ENCODE peak calls at places on chromosomes 16 and 17, in four cellular contexts. N, I, E and O are unnamed samples.

GRCh38 chr16:69176033-69176780 is 10.8 kb upstream of the SNTB2 start:
- DNase-seq in N (no peak), I (no peak), E (no peak), O (no peak)

GRCh38 chr17:15659663-15660062 is 24.4 kb downstream of the TRIM16 start:
- DNase-seq in N (no peak), I (no peak), E (no peak), O (no peak)

GRCh38 chr16:12435730-12436129 is 368.0 kb downstream of the CPPED1 start:
- DNase-seq in N (no peak), I (no peak), E (no peak), O (no peak)

GRCh38 chr16:3283525-3284447 is 495 bp downstream of the ZNF263 start:
- DNase-seq in N (no peak), I (peak; percentile 37), E (no peak), O (peak; percentile 19)

GRCh38 chr17:38978180-38978579 is 11.0 kb upstream of the FBXO47 start:
- DNase-seq in N (no peak), I (no peak), E (no peak), O (no peak)

GRCh38 chr17:39794249-39794970 is 56.7 kb downstream of the GRB7 start:
- DNase-seq in N (peak; percentile 58), I (no peak), E (no peak), O (no peak)

GRCh38 chr17:7587831-7588230 is 2.1 kb downstream of the SOX15 start:
- DNase-seq in N (no peak), I (no peak), E (no peak), O (no peak)

GRCh38 chr17:16342979-16343378 is 10.3 kb downstream of the CENPV start:
- DNase-seq in N (no peak), I (peak; percentile 58), E (no peak), O (no peak)

GRCh38 chr16:64019339-64019738 is 1102.5 kb downstream of the CDH11 start:
- DNase-seq in N (no peak), I (no peak), E (no peak), O (no peak)

GRCh38 chr16:53080345-53081031 is 25.7 kb downstream of the CHD9 start:
- DNase-seq in N (peak; percentile 29), I (peak; percentile 60), E (peak; percentile 35), O (peak; percentile 86)

GRCh38 chr17:1019451-1019850 is 22.5 kb downstream of the TIMM22 start:
- DNase-seq in N (no peak), I (no peak), E (no peak), O (no peak)

GRCh38 chr16:82776466-82777146 is 149.8 kb downstream of the CDH13 start:
- DNase-seq in N (no peak), I (no peak), E (no peak), O (no peak)

GRCh38 chr16:824601-825000 is 24.1 kb upstream of the GNG13 start:
- DNase-seq in N (no peak), I (no peak), E (no peak), O (no peak)

GRCh38 chr16:822174-822908 is 21.8 kb upstream of the GNG13 start:
- DNase-seq in N (no peak), I (no peak), E (no peak), O (no peak)

GRCh38 chr16:822909-823297 is 22.4 kb upstream of the GNG13 start:
- DNase-seq in N (no peak), I (no peak), E (no peak), O (no peak)

GRCh38 chr16:825298-826061 is 24.9 kb upstream of the GNG13 start:
- DNase-seq in N (no peak), I (peak; percentile 46), E (no peak), O (peak; percentile 50)

GRCh38 chr16:824194-824593 is 23.7 kb upstream of the GNG13 start:
- DNase-seq in N (no peak), I (no peak), E (no peak), O (no peak)
- H3K4me1 ChIP-seq in N (no peaks in the 10 kb centered on the region), I (no peaks in the 10 kb centered on the region), E (no peaks in the 10 kb centered on the region), O (peaks cover 4% of the 10 kb centered on the region)

GRCh38 chr17:32444301-32445074 is at the start of gene PSMD11:
- DNase-seq in N (peak; percentile 98), I (peak; percentile 99), E (peak; percentile 99), O (peak; percentile 95)
- TF ChIP-seq CTCF in N (peak; percentile 93), I (peak; percentile 91), E (peak; percentile 0), O (peak; percentile 63)

DNA sequence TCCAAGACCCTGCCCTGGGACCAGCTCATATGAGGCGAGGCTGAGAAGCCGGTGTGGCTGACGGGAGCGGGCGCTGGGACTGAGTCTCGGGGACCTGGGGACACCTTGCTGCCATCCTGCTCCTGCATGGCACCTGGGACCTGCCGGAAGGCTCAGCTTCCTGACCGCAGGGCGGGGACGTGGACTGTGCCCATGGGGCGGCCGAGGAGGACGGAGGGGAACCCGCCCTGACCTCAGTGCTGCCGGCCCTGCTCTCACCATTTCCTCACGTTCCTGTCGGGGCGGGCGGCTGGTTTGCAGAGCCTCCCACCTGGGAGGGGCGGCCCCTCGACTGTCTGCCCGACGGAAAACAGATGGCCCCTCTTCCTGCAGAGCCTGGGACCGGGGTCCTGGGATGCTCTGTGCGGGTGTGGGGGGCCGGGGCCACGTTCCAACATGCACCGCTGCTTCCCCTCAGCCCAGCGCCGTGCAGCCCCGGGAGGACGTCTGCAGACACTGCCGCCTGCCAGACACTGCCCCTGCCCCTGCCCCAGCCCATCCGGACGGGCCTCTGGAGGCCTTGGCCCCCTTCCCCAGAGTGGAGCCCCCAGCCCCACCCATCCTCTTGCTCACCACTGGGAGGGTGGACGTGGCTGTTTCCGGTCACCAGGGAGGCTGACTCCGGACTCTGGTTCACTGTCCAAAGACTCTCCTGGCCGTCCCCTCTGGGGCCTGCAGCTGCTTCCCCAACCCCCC is 43.9 kb upstream of the SSTR5 start:
- DNase-seq in N (no peak), I (no peak), E (no peak), O (no peak)
- H3K27me3 ChIP-seq in N (peaks cover 36% of the 10 kb centered on the region), I (no peaks in the 10 kb centered on the region), E (no peaks in the 10 kb centered on the region), O (peaks cover 22% of the 10 kb centered on the region)

GRCh38 chr17:29710891-29711418 is 88.2 kb upstream of the CORO6 start:
- DNase-seq in N (no peak), I (no peak), E (no peak), O (peak; percentile 82)
- H3K4me1 ChIP-seq in N (peaks cover 28% of the 10 kb centered on the region), I (peaks cover 68% of the 10 kb centered on the region), E (no peaks in the 10 kb centered on the region), O (peaks cover 18% of the 10 kb centered on the region)

GRCh38 chr16:54203384-54203783 is 83.2 kb downstream of the IRX3 start:
- DNase-seq in N (no peak), I (no peak), E (no peak), O (no peak)
- TF ChIP-seq CTCF in N (no peak), I (no peak), E (no peak), O (no peak)

DNA sequence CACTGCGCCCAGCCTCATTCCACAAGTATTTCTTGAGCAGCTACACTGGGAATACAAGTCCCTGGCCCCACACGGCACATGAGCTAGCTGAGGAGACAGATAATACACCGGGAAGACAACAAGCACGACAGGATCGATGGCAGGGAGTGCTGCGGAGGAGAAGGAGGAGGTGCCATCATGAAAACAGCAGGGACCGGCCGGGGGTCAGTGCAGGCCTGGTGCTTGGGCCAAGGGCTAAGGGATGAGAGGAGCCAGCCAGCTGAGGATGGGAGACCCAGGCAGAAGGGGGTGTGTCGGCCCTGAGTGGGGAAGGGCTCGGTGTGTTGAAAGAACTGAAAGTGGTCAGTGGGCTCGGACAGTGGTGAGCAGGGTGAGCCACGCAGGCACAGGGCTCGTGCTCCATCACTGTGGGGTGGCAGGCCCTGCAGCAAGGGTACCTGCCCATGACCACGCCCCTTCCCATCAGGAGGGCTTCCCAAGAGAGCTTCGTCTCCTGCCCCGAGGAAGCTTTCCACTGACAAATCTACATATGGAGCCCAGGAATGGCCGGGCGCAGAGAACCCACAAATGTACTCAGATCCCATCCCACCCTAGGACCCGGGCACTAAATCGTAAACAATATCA is 50.9 kb upstream of the TNRC6C start:
- DNase-seq in N (no peak), I (no peak), E (no peak), O (no peak)
- H3K27me3 ChIP-seq in N (peaks cover 38% of the 10 kb centered on the region), I (no peaks in the 10 kb centered on the region), E (peaks cover 5% of the 10 kb centered on the region), O (no peaks in the 10 kb centered on the region)